ENCODE peak calls at places on chromosomes 1 and 21, in four cellular contexts. J is WTC11, V is H1, D is K562. S is an unnamed sample.

GRCh38 chr1:198416276-198416675 is 124.2 kb downstream of the ATP6V1G3 start:
- DNase-seq in V (no peak), J (no peak), D (no peak), S (no peak)

GRCh38 chr1:68313736-68314594 is 81.6 kb upstream of the WLS start:
- DNase-seq in V (no peak), J (no peak), D (no peak), S (peak)

GRCh38 chr21:41054206-41054605 is 113.8 kb upstream of the BACE2 start:
- DNase-seq in D (no peak), J (no peak), V (no peak), S (no peak)

GRCh38 chr1:182309631-182310351 is 81.8 kb downstream of the GLUL start:
- DNase-seq in J (no peak), V (no peak), D (no peak), S (no peak)

GRCh38 chr1:41898191-41898713 is 20.5 kb downstream of the HIVEP3 start:
- DNase-seq in J (no peak), V (no peak), D (peak), S (no peak)

GRCh38 chr1:230648114-230648513 is 5.8 kb downstream of the COG2 start:
- DNase-seq in D (no peak), J (no peak), V (no peak), S (no peak)

GRCh38 chr1:2115008-2115921 is 65.1 kb downstream of the PRKCZ start:
- DNase-seq in J (no peak), V (no peak), D (no peak), S (no peak)

GRCh38 chr1:229285424-229285823 is 14.5 kb downstream of the RAB4A start:
- DNase-seq in V (no peak), J (no peak), D (no peak), S (no peak)

GRCh38 chr21:42093991-42094417 is 22.9 kb downstream of the UMODL1 start:
- DNase-seq in D (no peak), V (no peak), J (no peak), S (no peak)
- TF ChIP-seq TEAD4 in D (no peak), V (no peak), J (no peak), S (no peak)

GRCh38 chr1:209130886-209131285 is 452.6 kb upstream of the CAMK1G start:
- DNase-seq in D (no peak), J (no peak), V (no peak), S (no peak)
- TF ChIP-seq TEAD4 in D (no peak), J (no peak), V (no peak), S (no peak)

GRCh38 chr1:82686774-82687173 is 886.0 kb downstream of the ADGRL2 start:
- DNase-seq in D (no peak), V (no peak), J (no peak), S (no peak)
- TF ChIP-seq TEAD4 in D (no peak), V (no peak), J (no peak), S (no peak)

DNA sequence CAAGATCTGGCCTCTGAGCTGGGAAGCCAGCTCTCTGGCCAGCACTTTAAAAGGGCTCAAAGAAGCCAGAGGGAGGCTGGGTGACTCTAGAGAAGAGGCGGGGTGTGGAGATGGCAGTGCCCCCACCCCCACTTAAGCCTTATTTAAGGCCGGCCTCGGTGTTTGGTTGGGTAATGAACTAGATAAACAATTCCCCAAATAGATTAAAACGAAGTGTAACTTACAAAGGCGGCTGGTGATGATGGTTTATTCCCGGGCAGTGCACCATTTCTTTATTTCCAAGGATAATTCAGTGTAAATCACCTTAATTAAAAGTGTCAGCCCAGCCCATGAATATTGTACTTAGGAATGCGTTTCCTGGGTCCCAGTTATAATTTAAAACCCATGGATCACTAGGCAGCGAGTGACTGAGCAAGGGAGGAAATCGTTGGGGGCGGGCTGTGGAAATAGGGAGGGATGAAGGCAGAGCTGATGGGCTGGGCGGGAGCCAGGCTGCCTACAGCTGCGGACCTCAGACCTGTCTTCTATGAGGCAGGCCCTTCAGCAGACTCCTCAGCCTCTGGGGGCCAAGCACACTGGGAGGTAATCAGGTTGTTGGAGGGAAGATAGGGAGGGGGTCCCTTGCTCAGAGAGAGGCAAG is 54.9 kb downstream of the TMEM53 start:
- DNase-seq in J (no peak), V (no peak), D (no peak), S (no peak)
- TF ChIP-seq TEAD4 in J (no peak), V (no peak), D (no peak), S (peak)

DNA sequence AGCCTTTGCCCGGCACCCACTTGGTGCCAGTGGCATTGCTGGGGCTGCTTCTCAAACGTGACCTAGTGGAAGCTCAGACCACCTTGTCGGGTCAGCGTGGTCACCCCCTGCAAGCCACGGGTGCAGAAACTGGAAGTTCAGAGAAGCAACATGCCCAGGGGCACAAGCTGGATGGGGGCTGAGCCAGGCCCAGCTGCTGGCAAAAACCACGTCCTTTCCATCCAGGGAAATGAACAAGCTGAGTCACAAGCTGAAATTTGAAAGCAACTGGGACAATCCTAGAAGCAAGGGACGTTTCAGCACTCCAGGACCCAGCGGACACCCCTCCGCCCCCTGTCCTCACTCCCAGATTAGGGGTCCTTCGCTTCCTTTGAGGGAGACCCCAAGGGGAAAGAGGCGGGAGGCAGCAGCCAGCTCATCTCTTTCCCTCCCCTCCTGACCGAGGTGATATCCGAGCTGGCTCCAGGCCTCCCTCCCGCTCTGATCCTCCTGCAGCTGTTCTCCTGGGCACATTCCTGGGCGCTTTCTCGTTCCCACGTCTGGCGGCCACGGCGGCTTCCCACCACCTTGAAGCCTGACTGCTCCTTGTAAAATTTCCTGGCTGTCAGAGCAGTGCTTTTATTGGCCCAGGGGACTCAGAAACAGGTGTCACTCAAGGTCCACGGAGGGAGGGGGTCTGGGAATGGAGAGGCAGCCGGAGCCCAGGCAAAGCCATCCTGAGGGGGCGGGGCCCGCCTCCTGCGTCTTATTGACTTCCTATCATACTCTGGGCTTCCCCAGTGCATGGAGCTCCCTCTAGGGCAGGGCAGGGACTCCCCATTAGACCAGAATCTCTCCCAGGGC is 62.8 kb downstream of the PAX7 start:
- DNase-seq in D (peak), J (peak), V (peak), S (no peak)
- TF ChIP-seq TEAD4 in D (no peak), J (no peak), V (peak), S (no peak)